ENCODE peak calls at places on chromosomes 5 and 9, in ten cellular contexts. J, N, V, Z, B, Q, I, X, K and L are unnamed samples.
A peak's percentile ranks its signal among the peaks of the same experiment; 100 is the strongest.

GRCh38 chr9:134437417-134438203 is 111.4 kb downstream of the RXRA start:
- DNase-seq in N (no peak), K (no peak), Q (no peak), I (no peak), Z (no peak), J (peak; percentile 82), V (no peak), X (no peak), B (no peak), L (no peak)

GRCh38 chr5:2750758-2751464 is 566 bp downstream of the IRX2 start:
- DNase-seq in J (no peak), N (no peak), X (no peak), K (no peak), I (peak; percentile 34), B (no peak), Q (no peak), Z (no peak), V (no peak), L (no peak)

GRCh38 chr5:168047669-168048111 is 243.8 kb upstream of the WWC1 start:
- DNase-seq in I (no peak), V (no peak), J (no peak), B (no peak), X (no peak), N (no peak), Z (no peak), K (no peak), Q (no peak), L (no peak)

GRCh38 chr9:114968710-114969109 is 38.3 kb upstream of the TNFSF8 start:
- DNase-seq in V (peak; percentile 5), N (no peak), Z (peak; percentile 22), Q (peak; percentile 50), X (no peak), J (no peak), B (no peak), I (peak; percentile 44), K (peak; percentile 17), L (no peak)

GRCh38 chr5:155726267-155726666 is 600.7 kb upstream of the SGCD start:
- DNase-seq in Z (no peak), B (no peak), V (no peak), X (no peak), I (peak; percentile 11), J (no peak), K (peak; percentile 4), N (no peak), Q (peak; percentile 1), L (no peak)

GRCh38 chr5:127824126-127824525 is 120.9 kb downstream of the CCDC192 start:
- DNase-seq in B (no peak), Z (no peak), Q (no peak), J (no peak), I (no peak), N (no peak), X (no peak), K (no peak), V (no peak), L (no peak)

GRCh38 chr9:131582466-131583341 is 37.4 kb downstream of the PRRT1B start:
- DNase-seq in K (no peak), Z (no peak), I (no peak), N (no peak), Q (no peak), X (no peak), J (no peak), V (no peak), B (no peak), L (no peak)

GRCh38 chr9:114327749-114328148 is 1.9 kb upstream of the ORM2 start:
- DNase-seq in N (no peak), Q (no peak), K (no peak), Z (no peak), V (no peak), X (no peak), I (no peak), J (no peak), B (no peak), L (no peak)

GRCh38 chr5:179869101-179869500 is 10.5 kb upstream of the MRNIP start:
- DNase-seq in Z (no peak), N (no peak), X (no peak), K (no peak), I (no peak), V (no peak), J (no peak), B (no peak), Q (no peak), L (no peak)

GRCh38 chr5:179871506-179871905 is 12.9 kb upstream of the MRNIP start:
- DNase-seq in Z (no peak), V (no peak), N (no peak), I (no peak), B (no peak), K (no peak), J (no peak), X (no peak), Q (no peak), L (no peak)

GRCh38 chr5:179869641-179870402 is 11.2 kb upstream of the MRNIP start:
- DNase-seq in J (no peak), I (no peak), B (no peak), X (no peak), K (no peak), Q (no peak), N (no peak), Z (no peak), V (no peak), L (no peak)

GRCh38 chr5:179870952-179871351 is 12.3 kb upstream of the MRNIP start:
- DNase-seq in X (no peak), Z (no peak), B (no peak), Q (no peak), N (no peak), V (no peak), K (no peak), I (no peak), J (no peak), L (no peak)

GRCh38 chr5:179870403-179870903 is 11.8 kb upstream of the MRNIP start:
- DNase-seq in I (no peak), B (no peak), X (peak; percentile 68), Q (peak; percentile 59), Z (no peak), J (peak; percentile 84), V (no peak), K (peak; percentile 52), N (peak; percentile 49), L (no peak)
- TF ChIP-seq CTCF in I (no peak), B (no peak), X (peak; percentile 51), Q (peak; percentile 41), Z (peak; percentile 45), J (peak; percentile 42), V (peak; percentile 16), K (peak; percentile 43), N (no peak), L (no peak)

DNA sequence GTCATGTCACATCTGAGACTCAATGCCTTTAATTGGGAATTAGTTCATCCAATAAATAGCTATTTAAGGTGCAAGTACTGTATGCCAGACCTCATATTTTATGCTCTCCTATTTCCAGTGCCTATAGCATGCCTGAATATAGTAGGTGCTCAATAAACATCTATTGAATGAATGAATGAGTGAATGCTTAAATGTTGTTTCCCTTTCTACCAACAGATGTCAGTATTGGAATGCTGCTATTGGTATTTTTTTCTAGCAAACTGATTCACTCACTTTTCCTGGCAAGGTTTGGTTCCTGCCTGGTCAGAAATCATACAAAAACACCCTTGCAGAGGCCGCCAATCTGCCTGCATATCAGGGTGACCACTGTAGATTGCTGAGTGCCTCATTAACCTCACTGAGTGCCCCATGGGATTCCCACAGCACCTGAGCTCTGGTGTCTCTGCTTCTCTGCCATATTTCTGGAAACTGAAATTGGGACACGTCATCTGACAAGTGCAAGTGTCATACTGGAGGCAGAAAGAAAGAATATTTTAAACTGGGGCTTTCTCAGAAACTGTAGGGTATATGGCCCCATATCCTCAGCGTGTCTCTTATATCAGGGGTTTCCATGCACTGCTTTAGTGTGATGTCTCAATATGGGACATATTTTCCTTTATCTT is 359.7 kb downstream of the TRIM32 start:
- DNase-seq in J (no peak), V (no peak), I (no peak), Z (no peak), X (no peak), K (no peak), Q (no peak), B (no peak), N (no peak), L (no peak)
- TF ChIP-seq CTCF in J (no peak), V (no peak), I (peak; percentile 38), Z (peak; percentile 34), X (no peak), K (peak; percentile 24), Q (no peak), B (no peak), N (no peak), L (no peak)

DNA sequence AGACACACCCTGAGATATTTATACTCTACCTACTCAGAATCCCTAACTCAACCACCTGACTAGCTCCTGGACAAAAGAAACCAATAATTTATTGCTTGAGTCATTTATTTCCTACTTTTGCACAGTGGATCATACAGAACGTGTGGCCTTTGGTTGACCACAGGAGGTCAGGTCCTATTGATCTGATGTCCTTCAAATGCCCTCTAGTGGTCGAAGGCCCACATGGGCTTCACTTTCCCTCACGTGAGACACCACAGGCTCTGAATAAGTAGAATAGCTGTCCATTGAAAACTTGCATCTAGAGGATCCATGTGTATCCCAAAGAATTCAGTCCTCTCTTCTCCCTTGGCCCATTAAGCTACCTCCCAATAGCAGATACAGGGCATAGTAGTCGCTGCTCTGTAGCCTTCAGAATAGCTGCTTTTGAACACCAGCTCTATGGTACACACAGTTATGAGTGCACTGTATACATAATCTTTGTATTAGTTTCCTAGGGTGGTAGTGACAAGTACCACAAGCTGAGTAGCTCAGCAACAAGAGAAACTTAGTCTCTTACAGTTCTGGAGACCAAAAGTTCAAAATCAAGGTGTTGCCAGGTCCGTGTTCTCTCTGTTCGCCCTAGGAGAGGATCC is 177.6 kb upstream of the SMARCA2 start:
- DNase-seq in V (no peak), K (peak; percentile 1), X (no peak), Q (peak; percentile 18), B (no peak), I (peak; percentile 6), Z (no peak), N (peak; percentile 18), J (no peak), L (no peak)
- TF ChIP-seq CTCF in V (peak; percentile 51), K (peak; percentile 7), X (no peak), Q (peak; percentile 38), B (no peak), I (peak; percentile 26), Z (peak; percentile 32), N (peak; percentile 12), J (peak; percentile 47), L (no peak)

GRCh38 chr9:69204869-69205268 is 30.8 kb downstream of the TJP2 start:
- DNase-seq in J (no peak), B (no peak), Z (no peak), K (peak; percentile 69), N (no peak), V (no peak), I (peak; percentile 37), Q (peak; percentile 56), X (peak; percentile 23), L (no peak)

GRCh38 chr9:69211424-69212036 is 37.5 kb downstream of the TJP2 start:
- DNase-seq in B (no peak), K (no peak), Q (no peak), J (no peak), N (no peak), V (no peak), Z (no peak), X (no peak), I (no peak), L (no peak)

GRCh38 chr9:69204378-69204777 is 30.3 kb downstream of the TJP2 start:
- DNase-seq in X (no peak), Q (peak; percentile 50), B (no peak), Z (no peak), I (no peak), J (no peak), K (no peak), N (no peak), V (no peak), L (no peak)

GRCh38 chr9:69206047-69206446 is 32.0 kb downstream of the TJP2 start:
- DNase-seq in Z (no peak), B (no peak), V (no peak), K (no peak), I (no peak), J (no peak), N (no peak), X (no peak), Q (no peak), L (no peak)

DNA sequence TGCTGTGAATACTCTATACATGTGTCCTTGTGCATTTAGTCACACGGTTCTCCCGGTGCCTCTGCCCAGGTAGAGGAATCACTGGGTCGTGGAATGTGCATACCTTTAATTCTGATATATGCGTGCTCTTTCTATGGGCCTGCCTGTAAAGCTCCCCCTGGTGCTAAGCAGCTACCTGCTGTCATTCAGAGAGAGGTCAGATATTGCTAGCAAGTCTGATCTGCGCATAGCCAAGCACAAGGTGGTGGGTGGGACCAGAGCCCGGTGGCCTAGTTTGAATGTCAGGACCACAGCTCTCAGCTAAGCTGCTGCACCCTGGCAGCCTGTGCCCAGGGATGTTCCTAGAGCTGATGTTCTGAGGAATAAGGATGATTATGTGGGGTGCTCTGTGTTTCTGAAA is 33.4 kb downstream of the TJP2 start:
- DNase-seq in J (no peak), I (no peak), X (no peak), Q (no peak), B (no peak), Z (no peak), K (no peak), N (peak; percentile 24), V (no peak), L (no peak)
- TF ChIP-seq CTCF in J (no peak), I (no peak), X (no peak), Q (no peak), B (no peak), Z (peak; percentile 34), K (no peak), N (no peak), V (no peak), L (no peak)